ENCODE peak calls at places on chromosomes 7 and 10, in eight cellular contexts. H, C, Z, J, O, I, V and B are unnamed samples.

GRCh38 chr7:131061158-131061557 is 266.5 kb upstream of the MKLN1 start:
- DNase-seq in V (no peak), H (no peak), Z (peak), O (no peak), I (no peak), J (no peak), C (no peak), B (no peak)

GRCh38 chr7:111605246-111605645 is 43.0 kb upstream of the IMMP2L start:
- DNase-seq in J (no peak), H (no peak), I (peak), Z (no peak), V (no peak), C (no peak), O (no peak), B (no peak)

GRCh38 chr10:6665847-6666246 is 85.8 kb upstream of the PRKCQ start:
- DNase-seq in V (no peak), I (no peak), O (no peak), H (no peak), Z (peak), J (no peak), C (no peak), B (no peak)

GRCh38 chr7:85103962-85104361 is 82.9 kb downstream of the SEMA3D start:
- DNase-seq in J (no peak), V (no peak), I (no peak), O (no peak), H (no peak), C (no peak), Z (no peak), B (no peak)

GRCh38 chr10:20100157-20100556 is 283.9 kb downstream of the PLXDC2 start:
- DNase-seq in J (no peak), Z (no peak), H (no peak), C (no peak), O (no peak), V (no peak), I (no peak), B (no peak)

GRCh38 chr7:155233703-155234492 is 63.8 kb upstream of the INSIG1 start:
- DNase-seq in I (no peak), Z (peak), J (no peak), V (no peak), H (no peak), O (peak), C (no peak), B (no peak)

GRCh38 chr10:121165276-121165675 is 314.1 kb downstream of the WDR11 start:
- DNase-seq in C (no peak), I (no peak), H (no peak), J (no peak), O (no peak), V (no peak), Z (no peak), B (no peak)

GRCh38 chr10:78433063-78433717 is 399.5 kb downstream of the RPS24 start:
- DNase-seq in C (peak), I (no peak), V (no peak), Z (no peak), H (no peak), J (no peak), O (no peak), B (peak)

GRCh38 chr7:34333184-34333583 is 324.8 kb upstream of the NPSR1 start:
- DNase-seq in V (no peak), O (no peak), I (no peak), H (no peak), C (no peak), J (no peak), Z (no peak), B (no peak)

GRCh38 chr10:3780766-3781457 is 4.1 kb downstream of the KLF6 start:
- DNase-seq in V (no peak), O (no peak), Z (no peak), H (no peak), I (no peak), J (no peak), C (no peak), B (no peak)

GRCh38 chr7:8442814-8443304 is 9.4 kb downstream of the NXPH1 start:
- DNase-seq in I (no peak), V (no peak), O (peak), H (no peak), J (no peak), Z (peak), C (peak), B (no peak)

GRCh38 chr7:8441602-8442294 is 8.3 kb downstream of the NXPH1 start:
- DNase-seq in V (no peak), I (no peak), H (no peak), O (no peak), J (no peak), C (peak), Z (no peak), B (no peak)

GRCh38 chr7:8440670-8441069 is 7.3 kb downstream of the NXPH1 start:
- DNase-seq in V (no peak), Z (no peak), H (no peak), J (no peak), O (no peak), I (no peak), C (no peak), B (no peak)

GRCh38 chr7:8442295-8442813 is 8.9 kb downstream of the NXPH1 start:
- DNase-seq in Z (no peak), J (no peak), C (no peak), H (no peak), O (no peak), V (no peak), I (no peak), B (no peak)

GRCh38 chr7:8441106-8441590 is 7.7 kb downstream of the NXPH1 start:
- DNase-seq in V (no peak), J (no peak), H (no peak), Z (no peak), O (no peak), I (no peak), C (peak), B (no peak)
- H3K4me3 ChIP-seq in V (no peak), J (no peak), H (no peak), Z (no peak), O (no peak), I (no peak), C (peak), B (no peak)

GRCh38 chr7:16669581-16669980 is 23.6 kb downstream of the BZW2 start:
- DNase-seq in O (no peak), Z (no peak), C (no peak), I (no peak), J (no peak), H (no peak), V (no peak), B (no peak)

GRCh38 chr7:16670021-16670420 is 24.0 kb downstream of the BZW2 start:
- DNase-seq in O (no peak), H (no peak), Z (no peak), C (no peak), V (no peak), I (no peak), J (peak), B (no peak)

GRCh38 chr7:16668978-16669377 is 23.0 kb downstream of the BZW2 start:
- DNase-seq in C (no peak), O (no peak), V (no peak), I (no peak), H (no peak), J (no peak), Z (no peak), B (no peak)

GRCh38 chr7:16667355-16667754 is 21.4 kb downstream of the BZW2 start:
- DNase-seq in H (no peak), C (no peak), V (no peak), I (no peak), Z (no peak), J (no peak), O (no peak), B (no peak)

DNA sequence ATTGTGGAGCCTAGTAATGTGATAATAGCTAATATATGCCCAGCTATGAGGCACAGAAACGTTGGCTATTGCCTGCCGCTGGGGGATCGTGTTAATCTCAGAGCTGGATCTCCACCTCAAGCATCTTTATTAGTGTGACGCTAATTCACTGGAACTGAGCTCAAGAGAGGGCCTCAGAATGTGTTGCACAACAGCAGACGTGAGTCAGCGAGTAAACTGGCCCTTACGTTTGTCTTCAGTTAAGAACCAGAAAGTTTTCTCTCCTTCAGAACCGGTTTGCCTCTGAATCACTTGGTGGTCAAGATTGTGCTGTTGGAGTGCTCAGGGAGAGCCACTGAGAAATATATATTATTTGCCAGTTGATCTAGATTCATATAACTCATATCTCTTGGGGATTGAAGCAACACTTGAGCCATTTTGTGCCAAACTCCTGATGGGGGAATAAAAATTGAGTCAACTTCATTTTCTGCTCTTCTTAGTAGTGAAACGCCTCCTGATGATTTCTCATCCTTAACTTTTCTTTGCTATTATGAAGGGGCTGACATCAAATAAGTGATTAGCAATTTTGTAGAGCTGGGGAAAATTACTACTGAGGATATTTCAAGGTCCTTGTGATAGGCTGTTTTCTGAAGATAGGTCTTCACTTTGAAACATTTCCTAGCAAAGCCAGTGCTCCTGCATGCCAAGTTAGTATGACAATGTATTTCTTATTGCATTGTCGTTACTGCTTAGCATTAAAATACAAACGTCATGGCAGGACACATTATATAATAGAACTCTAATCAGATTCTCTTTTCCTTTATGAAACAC is 22.3 kb downstream of the BZW2 start:
- DNase-seq in J (peak), C (no peak), O (peak), I (peak), V (no peak), H (peak), Z (no peak), B (peak)
- TF ChIP-seq CTCF in J (peak), C (no peak), O (no peak), I (peak), V (no peak), H (no peak), Z (no peak), B (no peak)

GRCh38 chr10:71429929-71430328 is 33.2 kb downstream of the CDH23 start:
- DNase-seq in I (no peak), C (peak), Z (no peak), H (no peak), J (no peak), V (peak), O (no peak), B (no peak)

GRCh38 chr10:71431216-71431944 is 34.7 kb downstream of the CDH23 start:
- DNase-seq in I (no peak), H (no peak), O (no peak), Z (no peak), V (peak), J (no peak), C (no peak), B (no peak)

GRCh38 chr10:71433983-71434744 is 37.4 kb downstream of the CDH23 start:
- DNase-seq in J (no peak), O (no peak), C (no peak), I (no peak), Z (no peak), V (peak), H (no peak), B (no peak)

GRCh38 chr10:71433116-71433982 is 36.6 kb downstream of the CDH23 start:
- DNase-seq in H (no peak), V (peak), Z (no peak), J (no peak), I (no peak), C (no peak), O (no peak), B (no peak)

GRCh38 chr10:71431945-71432905 is 35.5 kb downstream of the CDH23 start:
- DNase-seq in Z (no peak), I (no peak), H (no peak), O (no peak), C (peak), J (no peak), V (peak), B (no peak)
- H3K4me3 ChIP-seq in Z (no peak), I (no peak), H (no peak), O (no peak), C (no peak), J (no peak), V (no peak), B (no peak)

GRCh38 chr10:16116404-16117304 is 256.3 kb upstream of the MINDY3 start:
- DNase-seq in C (peak), O (no peak), J (no peak), V (no peak), I (no peak), H (no peak), Z (no peak), B (no peak)
- TF ChIP-seq CTCF in C (peak), O (peak), J (peak), V (no peak), I (peak), H (peak), Z (no peak), B (no peak)

DNA sequence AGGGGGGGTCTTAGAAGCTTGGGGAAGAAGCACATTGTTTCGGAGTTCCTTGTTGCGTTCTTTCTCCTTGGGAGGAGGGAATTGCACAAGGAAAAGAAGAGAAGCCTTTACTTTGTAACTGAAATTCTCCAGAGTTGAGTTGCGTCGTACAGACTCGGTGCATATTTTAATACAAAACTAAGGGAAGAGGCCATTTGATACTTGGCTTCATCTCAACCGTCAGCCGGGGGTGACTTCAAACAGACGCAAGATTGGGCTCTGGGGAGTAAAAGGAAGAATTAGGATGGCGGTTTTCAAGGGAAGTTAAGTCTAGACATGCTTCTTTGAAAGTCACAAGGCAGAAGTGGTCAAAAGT is 1.5 kb downstream of the PRR15 start:
- DNase-seq in V (no peak), C (no peak), I (no peak), H (no peak), O (no peak), J (no peak), Z (no peak), B (no peak)
- H3K4me3 ChIP-seq in V (peak), C (peak), I (no peak), H (peak), O (peak), J (peak), Z (no peak), B (peak)

DNA sequence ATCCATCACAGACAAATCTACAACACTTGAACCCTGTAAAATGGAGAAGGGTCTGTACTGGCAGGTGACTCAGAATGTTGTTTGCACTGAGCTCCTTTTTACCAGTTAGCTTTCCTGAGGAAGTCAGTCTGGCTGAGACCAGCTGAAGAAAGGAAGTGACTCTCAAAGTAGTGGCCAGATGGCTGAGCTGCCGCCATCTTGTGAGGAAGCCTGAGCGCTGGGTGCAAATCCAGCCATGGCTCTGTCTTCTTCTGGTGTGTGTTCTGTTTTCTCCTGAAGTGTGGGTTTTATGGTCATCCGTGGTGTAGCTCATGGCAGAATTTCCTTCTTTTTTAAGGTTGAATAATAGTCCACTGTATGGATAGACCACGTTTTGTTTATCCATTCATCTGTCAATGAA is 25.5 kb upstream of the ECHDC3 start:
- DNase-seq in J (no peak), Z (no peak), H (no peak), I (no peak), V (no peak), O (no peak), C (no peak), B (no peak)
- TF ChIP-seq CTCF in J (no peak), Z (no peak), H (no peak), I (no peak), V (no peak), O (no peak), C (no peak), B (no peak)

GRCh38 chr10:92699193-92699517 is 9.4 kb downstream of the HHEX start:
- DNase-seq in V (no peak), Z (no peak), O (no peak), I (no peak), J (no peak), C (no peak), H (no peak), B (no peak)
- H3K4me3 ChIP-seq in V (peak), Z (peak), O (peak), I (peak), J (peak), C (peak), H (peak), B (peak)

GRCh38 chr7:73429218-73429617 is 4.4 kb upstream of the FZD9 start:
- DNase-seq in V (no peak), I (peak), J (no peak), O (no peak), Z (no peak), C (peak), H (no peak), B (no peak)

GRCh38 chr7:73428697-73429005 is 4.9 kb upstream of the FZD9 start:
- DNase-seq in I (no peak), H (no peak), O (no peak), Z (no peak), C (peak), V (no peak), J (no peak), B (no peak)

GRCh38 chr7:73426016-73426415 is 7.6 kb upstream of the FZD9 start:
- DNase-seq in V (no peak), C (no peak), H (no peak), J (no peak), O (no peak), Z (no peak), I (no peak), B (no peak)

GRCh38 chr7:73429622-73430505 is 3.7 kb upstream of the FZD9 start:
- DNase-seq in J (no peak), O (no peak), I (no peak), C (no peak), V (no peak), Z (no peak), H (no peak), B (no peak)

DNA sequence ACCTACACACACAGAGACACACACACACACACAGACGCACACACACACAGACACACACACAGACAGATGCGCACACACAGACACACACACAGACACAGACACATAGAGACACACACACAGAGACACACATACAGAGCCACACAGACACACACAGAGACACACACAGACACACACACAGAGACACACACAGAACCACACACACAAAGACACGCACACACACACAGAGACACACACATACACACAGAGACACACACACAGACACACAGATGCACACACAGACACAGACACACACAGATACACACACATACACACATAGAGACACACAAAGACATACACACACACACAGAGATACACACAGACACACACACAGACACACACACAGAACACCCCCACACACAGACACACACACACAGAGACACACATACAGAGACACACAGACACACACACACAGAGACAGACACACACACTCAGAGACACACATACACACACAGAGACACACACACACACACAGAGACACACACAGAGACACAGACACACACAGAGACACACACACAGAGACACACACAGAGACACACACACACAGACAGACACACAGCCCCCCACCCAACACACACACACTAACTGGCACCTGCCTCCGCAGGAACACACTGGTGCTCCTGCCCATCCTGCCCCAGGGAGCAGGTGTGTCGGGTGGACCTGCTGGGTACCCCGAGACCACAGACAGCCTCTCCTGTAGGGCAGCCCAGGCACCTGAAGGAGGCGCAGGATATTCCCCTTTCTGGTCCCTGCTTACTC is 5.5 kb upstream of the FZD9 start:
- DNase-seq in H (no peak), C (no peak), J (no peak), O (no peak), I (no peak), Z (no peak), V (no peak), B (no peak)
- TF ChIP-seq CTCF in H (no peak), C (peak), J (no peak), O (no peak), I (peak), Z (no peak), V (no peak), B (no peak)